ENCODE peak calls at places on chromosomes 6 and 20, in five cellular contexts. Q is CD4-positive, alpha-beta memory T cell; D is ascending aorta; J is aorta; L is CD8-positive, alpha-beta memory T cell. F is an unnamed sample.

GRCh38 chr6:121205569-121205968 is 128.7 kb downstream of the TBC1D32 start:
- DNase-seq in Q (no peak), D (no peak), J (no peak), L (no peak), F (no peak)

GRCh38 chr6:13339863-13340635 is 11.7 kb upstream of the TBC1D7 start:
- DNase-seq in Q (no peak), D (no peak), J (no peak), L (no peak), F (no peak)

GRCh38 chr6:20657274-20657800 is 123.1 kb downstream of the CDKAL1 start:
- DNase-seq in Q (no peak), D (no peak), J (no peak), L (no peak), F (no peak)

GRCh38 chr20:19757973-19758887 is at the start of gene RIN2:
- DNase-seq in Q (no peak), D (peak; percentile 93), J (peak; percentile 95), L (no peak), F (no peak)

GRCh38 chr20:36950432-36951197 is 893 bp downstream of the SAMHD1 start:
- DNase-seq in Q (peak; percentile 52), D (peak; percentile 71), J (peak; percentile 65), L (peak; percentile 36), F (peak; percentile 37)

GRCh38 chr6:52931351-52931750 is 21.9 kb upstream of the GSTA3 start:
- DNase-seq in Q (no peak), D (no peak), J (no peak), L (no peak), F (no peak)

GRCh38 chr6:3205913-3206312 is 21.5 kb downstream of the TUBB2B start:
- DNase-seq in Q (no peak), D (no peak), J (no peak), L (no peak), F (no peak)

GRCh38 chr20:41006126-41006935 is 22.3 kb upstream of the TOP1 start:
- DNase-seq in Q (no peak), D (no peak), J (no peak), L (no peak), F (no peak)

GRCh38 chr6:90194371-90194841 is 102.2 kb downstream of the BACH2 start:
- DNase-seq in Q (no peak), D (no peak), J (no peak), L (no peak), F (no peak)

GRCh38 chr6:132354517-132355167 is 46.6 kb downstream of the MOXD1 start:
- DNase-seq in Q (peak; percentile 29), D (no peak), J (no peak), L (no peak), F (peak; percentile 5)

GRCh38 chr6:107491059-107491609 is 1.2 kb downstream of the SOBP start:
- DNase-seq in Q (no peak), D (peak; percentile 83), J (peak; percentile 81), L (no peak), F (no peak)

GRCh38 chr6:55643868-55644267 is 64.9 kb upstream of the HMGCLL1 start:
- DNase-seq in Q (no peak), D (no peak), J (no peak), L (no peak), F (no peak)

GRCh38 chr20:22536956-22537756 is 47.2 kb downstream of the FOXA2 start:
- DNase-seq in Q (no peak), D (no peak), J (no peak), L (no peak), F (no peak)

GRCh38 chr6:140661691-140662090 is 1287.2 kb upstream of the CITED2 start:
- DNase-seq in Q (no peak), D (no peak), J (no peak), L (no peak), F (no peak)

GRCh38 chr20:53708129-53708968 is 114.7 kb upstream of the ZNF217 start:
- DNase-seq in Q (peak; percentile 27), D (no peak), J (no peak), L (no peak), F (no peak)

GRCh38 chr6:28357036-28357435 is 7.3 kb downstream of the ZKSCAN3 start:
- DNase-seq in Q (no peak), D (no peak), J (no peak), L (no peak), F (no peak)

GRCh38 chr6:105545206-105545920 is 142.5 kb upstream of the PREP start:
- DNase-seq in Q (no peak), D (no peak), J (no peak), L (no peak), F (no peak)

GRCh38 chr6:53439556-53439955 is 90.8 kb upstream of the ELOVL5 start:
- DNase-seq in Q (no peak), D (no peak), J (no peak), L (no peak), F (no peak)

GRCh38 chr20:63641146-63641791 is 12.0 kb downstream of the STMN3 start:
- DNase-seq in Q (peak; percentile 67), D (no peak), J (peak; percentile 63), L (peak; percentile 48), F (peak; percentile 63)

GRCh38 chr20:2698912-2699311 is 6.3 kb downstream of the EBF4 start:
- DNase-seq in Q (no peak), D (peak; percentile 54), J (no peak), L (no peak), F (no peak)

GRCh38 chr20:48298851-48299484 is 513.7 kb upstream of the SULF2 start:
- DNase-seq in Q (no peak), D (no peak), J (no peak), L (no peak), F (no peak)

GRCh38 chr6:46015119-46015968 is at the start of gene CLIC5:
- DNase-seq in Q (peak; percentile 40), D (peak; percentile 61), J (peak; percentile 50), L (peak; percentile 13), F (peak; percentile 13)
- H3K27ac ChIP-seq in Q (peak within 1 kb of the TSS; percentile 71), D (no peak within 1 kb of the TSS), J (no peak within 1 kb of the TSS), L (peak within 1 kb of the TSS; percentile 38), F (peak within 1 kb of the TSS; percentile 44)

GRCh38 chr6:81894788-81895221 is 142.3 kb upstream of the TENT5A start:
- DNase-seq in Q (no peak), D (no peak), J (no peak), L (no peak), F (no peak)

GRCh38 chr6:81897793-81898192 is 145.3 kb upstream of the TENT5A start:
- DNase-seq in Q (no peak), D (no peak), J (no peak), L (no peak), F (no peak)

GRCh38 chr6:81894286-81894685 is 141.8 kb upstream of the TENT5A start:
- DNase-seq in Q (no peak), D (no peak), J (no peak), L (no peak), F (no peak)

GRCh38 chr6:81896561-81896960 is 144.1 kb upstream of the TENT5A start:
- DNase-seq in Q (no peak), D (no peak), J (no peak), L (no peak), F (no peak)

GRCh38 chr6:81895511-81896185 is 143.2 kb upstream of the TENT5A start:
- DNase-seq in Q (no peak), D (no peak), J (no peak), L (no peak), F (no peak)
- H3K27ac ChIP-seq in Q (no peak overlapping the region), D (peak overlapping the region; percentile 47), J (no peak overlapping the region), L (no peak overlapping the region), F (no peak overlapping the region)

DNA sequence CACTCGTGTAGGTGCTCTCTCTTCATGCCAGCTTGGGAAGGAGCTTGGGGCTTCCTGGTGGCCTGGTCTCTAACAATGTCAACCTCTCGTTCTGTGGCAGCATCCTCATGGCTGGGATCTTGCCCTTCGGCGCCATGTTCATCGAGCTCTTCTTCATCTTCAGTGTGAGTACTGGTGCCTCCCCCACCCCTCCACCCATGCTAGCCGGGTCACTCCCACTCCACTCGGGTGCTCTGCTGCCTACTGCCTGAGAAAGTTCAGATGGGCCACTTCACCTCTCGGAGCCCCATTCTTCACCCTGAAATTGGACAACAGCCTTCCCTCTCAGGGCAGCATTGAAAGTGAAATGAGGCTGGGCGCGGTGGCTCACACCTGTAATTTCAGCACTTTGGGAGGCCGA is 48.8 kb downstream of the TM9SF4 start:
- DNase-seq in Q (no peak), D (no peak), J (no peak), L (no peak), F (no peak)
- H3K27ac ChIP-seq in Q (no peak overlapping the region), D (no peak overlapping the region), J (no peak overlapping the region), L (no peak overlapping the region), F (no peak overlapping the region)

GRCh38 chr20:32235331-32236047 is 27.8 kb downstream of the POFUT1 start:
- DNase-seq in Q (no peak), D (no peak), J (no peak), L (no peak), F (no peak)
- H3K27ac ChIP-seq in Q (no peak overlapping the region), D (no peak overlapping the region), J (no peak overlapping the region), L (no peak overlapping the region), F (no peak overlapping the region)

DNA sequence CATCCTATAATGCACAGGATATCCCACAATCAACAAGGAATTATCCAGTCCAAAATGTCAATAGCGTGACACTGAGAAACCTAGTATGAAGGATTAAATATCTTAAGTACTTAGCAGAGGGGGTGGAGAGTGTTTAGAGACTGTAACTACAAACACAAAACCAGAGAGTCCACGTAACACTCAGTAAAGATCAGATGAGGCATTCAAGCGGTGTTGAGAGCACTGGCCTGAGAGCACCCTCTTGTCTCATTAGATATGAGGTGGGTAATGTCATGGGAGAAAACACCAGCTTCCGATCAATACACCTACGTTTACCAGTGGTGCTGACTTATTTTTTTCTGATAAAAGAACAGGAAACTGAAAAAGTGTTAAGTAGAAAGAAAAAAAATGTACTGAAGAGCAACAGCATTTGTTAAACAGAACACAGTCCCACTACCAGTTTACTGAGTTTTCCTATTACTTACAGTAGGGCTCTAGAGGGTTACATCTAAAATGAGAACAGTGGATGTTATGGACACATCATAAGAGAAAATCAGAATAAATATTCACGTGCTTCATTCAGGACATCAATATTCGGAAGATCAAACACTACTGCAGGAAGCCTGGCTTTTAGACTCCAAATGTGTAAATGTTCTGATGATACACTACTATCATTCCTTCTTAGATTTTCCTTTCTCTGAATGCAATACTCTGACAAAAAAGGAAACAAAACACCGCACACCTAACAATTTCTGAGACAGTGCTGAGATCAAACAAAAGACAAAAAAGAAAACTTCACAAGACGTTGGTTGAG is 2.1 kb downstream of the FAM184A start:
- DNase-seq in Q (peak; percentile 36), D (no peak), J (no peak), L (no peak), F (no peak)
- H3K27ac ChIP-seq in Q (peak overlapping the region; percentile 38), D (no peak overlapping the region), J (no peak overlapping the region), L (no peak overlapping the region), F (peak overlapping the region; percentile 55)

DNA sequence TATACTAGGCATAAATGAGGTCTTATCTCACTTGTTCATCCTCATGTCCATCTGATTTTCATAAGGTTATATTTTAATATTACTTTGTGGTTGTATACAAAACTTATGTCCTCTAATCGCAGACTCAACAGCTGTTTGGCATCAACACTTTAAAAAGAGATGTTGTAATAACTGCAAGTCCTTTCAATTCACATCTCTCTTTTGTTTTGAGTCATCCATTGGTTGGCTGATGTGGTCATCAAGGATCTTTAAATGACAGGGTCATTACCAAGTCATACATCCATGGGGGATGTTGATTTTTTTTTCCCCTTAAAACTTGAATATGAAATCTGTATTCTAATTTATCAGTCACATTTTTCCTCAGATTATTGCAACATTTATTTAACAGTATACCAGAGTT is 299.4 kb upstream of the NRSN1 start:
- DNase-seq in Q (no peak), D (no peak), J (no peak), L (no peak), F (no peak)
- H3K27ac ChIP-seq in Q (no peak overlapping the region), D (no peak overlapping the region), J (no peak overlapping the region), L (no peak overlapping the region), F (no peak overlapping the region)

F was measured in CD4-positive, alpha-beta T cell.